ENCODE peak calls at places on chromosomes 7 and 10, in four cellular contexts. W is mesothelial cell of epicardium, E is heart left ventricle, P is PC-9. S is an unnamed sample.

GRCh38 chr7:5381211-5381772 is 42.3 kb downstream of the TNRC18 start:
- DNase-seq in P (no peak), E (no peak), W (no peak), S (no peak)

GRCh38 chr7:13327669-13328068 is 640.2 kb downstream of the ARL4A start:
- DNase-seq in W (no peak), P (no peak), E (no peak), S (no peak)

GRCh38 chr10:125679436-125679835 is 3.5 kb downstream of the TEX36 start:
- DNase-seq in P (no peak), E (no peak), W (no peak), S (no peak)

GRCh38 chr7:131424219-131424822 is 96.6 kb downstream of the MKLN1 start:
- DNase-seq in P (no peak), W (no peak), E (no peak), S (no peak)

GRCh38 chr10:44952779-44953231 is 6.8 kb upstream of the RASSF4 start:
- DNase-seq in E (no peak), W (no peak), P (no peak), S (peak; percentile 22)

GRCh38 chr10:86661161-86662025 is 6.9 kb upstream of the LDB3 start:
- DNase-seq in E (peak; percentile 93), W (peak; percentile 12), P (no peak), S (no peak)

GRCh38 chr10:13925924-13926435 is 339.2 kb downstream of the PRPF18 start:
- DNase-seq in W (no peak), P (no peak), E (no peak), S (no peak)

GRCh38 chr7:85039196-85039923 is 147.5 kb downstream of the SEMA3D start:
- DNase-seq in E (no peak), P (no peak), W (no peak), S (no peak)

GRCh38 chr10:93993782-93994668 is at the start of gene PLCE1:
- DNase-seq in W (peak; percentile 23), E (peak; percentile 66), P (peak; percentile 65), S (peak; percentile 72)

GRCh38 chr10:46022978-46023702 is 7.3 kb downstream of the NCOA4 start:
- DNase-seq in E (peak; percentile 97), P (peak; percentile 97), W (peak; percentile 61), S (peak; percentile 83)
- TF ChIP-seq CTCF in E (no peak), P (peak; percentile 43), W (no peak), S (peak; percentile 16)

DNA sequence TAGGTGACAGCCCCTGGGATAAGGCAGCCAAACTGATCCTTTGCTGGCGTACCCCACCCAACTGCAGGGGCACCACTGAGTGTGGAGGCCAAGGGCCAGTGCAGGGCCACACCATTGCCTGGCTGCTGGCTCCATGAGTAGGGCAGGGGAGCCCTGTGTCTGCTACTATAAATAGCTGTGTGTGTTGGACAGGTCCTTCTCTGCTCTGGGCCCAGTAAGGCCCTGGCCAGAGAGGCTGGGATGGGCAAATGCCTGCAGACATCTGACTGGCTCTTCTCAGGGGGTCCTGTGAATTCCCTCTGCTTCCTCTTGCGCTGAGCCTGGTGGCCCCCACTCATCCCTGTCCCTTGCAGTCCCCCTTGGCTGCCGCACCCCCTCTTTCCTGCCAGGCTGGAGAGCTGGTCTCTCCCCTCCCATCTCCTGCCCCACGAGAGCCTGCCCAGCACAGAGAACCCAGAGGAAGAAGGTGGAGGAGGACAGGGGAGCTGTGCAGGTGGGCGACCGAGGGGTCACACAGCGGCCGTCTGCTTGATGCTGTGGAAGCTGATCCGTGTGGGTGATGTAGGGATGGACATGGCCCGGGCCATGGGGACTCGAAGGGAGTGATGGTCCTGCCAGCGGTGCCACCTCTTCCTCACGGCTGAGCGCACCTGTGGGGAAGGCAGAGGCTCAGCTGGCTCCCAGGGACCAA is 29.2 kb downstream of the CRHR2 start:
- DNase-seq in E (no peak), W (no peak), P (no peak), S (no peak)
- TF ChIP-seq CTCF in E (no peak), W (no peak), P (no peak), S (no peak)

GRCh38 chr7:40760293-40760964 is 625.6 kb downstream of the SUGCT start:
- DNase-seq in E (no peak), W (no peak), P (no peak), S (no peak)

GRCh38 chr7:40765633-40766032 is 630.8 kb downstream of the SUGCT start:
- DNase-seq in W (no peak), E (no peak), P (no peak), S (no peak)

GRCh38 chr7:40761757-40762342 is 627.0 kb downstream of the SUGCT start:
- DNase-seq in W (no peak), E (no peak), P (no peak), S (no peak)

GRCh38 chr7:40760997-40761396 is 626.2 kb downstream of the SUGCT start:
- DNase-seq in W (no peak), E (no peak), P (no peak), S (no peak)

DNA sequence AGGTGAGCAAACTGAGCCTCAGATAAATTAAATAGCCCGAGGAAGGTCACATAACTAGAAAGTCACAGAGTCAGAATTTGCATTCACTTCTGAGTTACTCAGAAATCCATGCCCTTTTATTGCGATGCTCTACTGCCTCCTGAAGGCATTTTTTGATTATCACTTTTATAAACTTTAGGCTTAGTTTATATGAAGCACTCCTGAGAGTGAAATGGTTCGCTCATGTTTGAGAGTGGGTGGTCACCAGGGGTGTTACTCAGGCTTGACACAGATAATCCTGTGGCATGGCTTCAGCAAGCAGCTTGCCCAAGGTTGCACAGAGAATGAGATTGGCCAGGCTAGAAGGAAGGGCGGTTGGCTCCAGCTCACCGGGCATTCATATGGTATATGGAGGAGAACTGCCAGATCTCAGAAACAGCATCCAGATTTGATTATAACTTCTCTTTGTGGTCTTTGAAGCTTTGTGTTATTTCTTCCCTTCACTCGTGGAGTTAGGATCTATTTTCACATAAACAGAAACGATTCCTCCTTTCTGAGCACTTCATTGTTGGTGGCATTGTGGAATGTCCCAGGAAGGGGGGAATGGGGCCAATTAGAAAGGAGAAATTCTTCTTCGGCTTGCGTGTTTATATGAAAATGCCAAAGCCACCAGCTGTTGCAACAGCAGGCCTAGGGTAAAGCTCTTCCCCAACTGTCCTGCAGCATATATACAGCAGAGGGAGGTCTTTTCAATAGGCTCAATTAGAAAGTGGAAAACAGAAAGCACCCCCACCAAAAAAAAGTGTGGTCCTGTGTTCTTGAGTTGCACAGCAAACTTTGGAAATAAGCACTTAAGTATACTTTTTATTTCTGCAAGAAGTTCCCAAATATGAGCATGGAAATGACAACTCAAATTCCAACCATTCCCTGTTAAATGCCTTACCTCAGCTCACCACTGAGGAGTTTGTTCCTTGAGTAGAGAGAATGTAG is 628.8 kb downstream of the SUGCT start:
- DNase-seq in P (no peak), E (no peak), W (no peak), S (no peak)
- TF ChIP-seq CTCF in P (no peak), E (no peak), W (no peak), S (peak; percentile 21)

GRCh38 chr7:66099551-66100407 is 14.9 kb upstream of the CRCP start:
- DNase-seq in W (no peak), E (peak; percentile 69), P (peak; percentile 85), S (no peak)

GRCh38 chr7:66105263-66105748 is 9.3 kb upstream of the CRCP start:
- DNase-seq in W (no peak), E (no peak), P (no peak), S (no peak)

GRCh38 chr7:66099232-66099550 is 15.5 kb upstream of the CRCP start:
- DNase-seq in W (no peak), P (no peak), E (no peak), S (no peak)

GRCh38 chr7:66095010-66095409 is 19.4 kb downstream of the ASL start:
- DNase-seq in W (no peak), E (no peak), P (no peak), S (no peak)

GRCh38 chr7:66100408-66101050 is 14.1 kb upstream of the CRCP start:
- DNase-seq in P (no peak), W (no peak), E (no peak), S (no peak)
- TF ChIP-seq CTCF in P (no peak), W (no peak), E (no peak), S (no peak)

GRCh38 chr7:114209968-114210367 is 204.6 kb upstream of the FOXP2 start:
- DNase-seq in W (no peak), P (no peak), E (no peak), S (no peak)
- TF ChIP-seq CTCF in W (no peak), P (no peak), E (no peak), S (no peak)

GRCh38 chr7:8443871-8444756 is 10.7 kb downstream of the NXPH1 start:
- DNase-seq in W (no peak), E (no peak), P (no peak), S (no peak)
- TF ChIP-seq CTCF in W (no peak), E (no peak), P (no peak), S (peak; percentile 66)

GRCh38 chr10:77432398-77432797 is 205.2 kb downstream of the KCNMA1 start:
- DNase-seq in E (no peak), P (no peak), W (no peak), S (no peak)

GRCh38 chr10:77431209-77431611 is 206.4 kb downstream of the KCNMA1 start:
- DNase-seq in P (no peak), W (no peak), E (no peak), S (no peak)

GRCh38 chr10:77431980-77432379 is 205.6 kb downstream of the KCNMA1 start:
- DNase-seq in P (no peak), E (no peak), W (no peak), S (no peak)

GRCh38 chr10:77430530-77430929 is 207.1 kb downstream of the KCNMA1 start:
- DNase-seq in P (no peak), E (no peak), W (no peak), S (no peak)

DNA sequence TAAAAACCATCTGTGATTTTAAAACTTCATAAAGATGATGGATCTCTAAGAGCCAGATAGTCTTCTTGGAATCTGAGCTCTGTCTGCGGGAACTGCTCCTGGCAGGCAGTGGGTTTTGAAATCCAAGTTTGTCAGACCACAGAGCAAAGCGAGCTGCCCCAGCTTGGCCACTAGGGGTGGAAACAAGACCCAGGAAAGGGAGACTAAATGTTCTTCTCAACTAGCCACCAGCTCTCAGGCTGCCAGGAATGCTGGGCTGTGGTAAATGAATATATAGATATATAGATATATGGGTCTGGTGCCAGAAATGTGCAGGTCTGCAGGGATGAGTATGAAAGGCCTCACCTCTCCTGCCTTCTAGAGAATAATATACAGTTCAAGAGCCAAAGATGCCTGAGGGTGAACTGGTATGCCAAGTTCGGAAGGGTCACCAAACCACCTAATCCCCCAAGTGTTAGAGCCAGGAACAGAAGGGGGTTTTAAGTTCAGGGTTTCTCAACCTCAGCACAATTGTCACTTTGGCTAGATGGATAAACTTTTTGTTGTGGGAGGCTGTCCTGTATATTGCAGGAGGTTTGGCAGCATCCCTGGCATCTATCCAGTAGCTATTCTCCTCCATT is 208.7 kb downstream of the KCNMA1 start:
- DNase-seq in W (no peak), E (peak; percentile 38), P (no peak), S (no peak)
- TF ChIP-seq CTCF in W (peak; percentile 70), E (peak; percentile 33), P (peak; percentile 68), S (peak; percentile 73)

DNA sequence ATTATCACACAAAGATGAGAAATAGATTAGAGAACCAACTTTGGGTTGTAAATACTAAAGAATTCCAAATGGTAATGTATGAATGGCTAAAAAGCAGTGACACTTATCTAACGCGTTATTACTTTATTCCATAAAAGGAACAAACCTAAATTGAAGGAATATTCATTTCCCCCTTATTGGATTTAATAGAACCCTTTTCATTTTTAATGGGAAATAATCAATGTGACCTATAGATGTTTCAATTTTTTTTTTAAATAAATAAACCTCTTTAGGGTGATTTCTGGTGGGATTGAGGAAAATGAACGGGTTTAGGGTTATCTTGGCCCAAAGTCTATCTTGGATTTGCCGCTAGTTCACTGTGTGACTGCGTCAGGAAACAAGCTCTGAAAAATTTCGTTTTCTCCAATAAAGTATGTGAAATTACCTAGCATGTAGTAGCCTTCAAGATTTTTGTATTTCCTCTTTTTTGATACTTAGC is 1.9 kb upstream of the ACBD5 start:
- DNase-seq in E (no peak), P (no peak), W (no peak), S (no peak)
- TF ChIP-seq CTCF in E (no peak), P (no peak), W (no peak), S (no peak)

GRCh38 chr7:151125459-151125834 is 39.2 kb downstream of the AGAP3 start:
- DNase-seq in W (no peak), E (peak; percentile 78), P (no peak), S (no peak)
- TF ChIP-seq CTCF in W (no peak), E (no peak), P (no peak), S (peak; percentile 55)